ENCODE peak calls at places on chromosome 19, in seven cellular contexts. Q, R, X, D, F, E and J are unnamed samples.

GRCh38 chr19:48636859-48637448 is at the start of gene DBP:
- DNase-seq in E (no peak), Q (peak; percentile 47), X (no peak), D (no peak), R (peak; percentile 50), F (peak; percentile 45), J (no peak)

GRCh38 chr19:47461876-47462275 is 9.8 kb downstream of the SLC8A2 start:
- DNase-seq in R (no peak), Q (no peak), F (no peak), X (no peak), D (no peak), E (no peak), J (no peak)

GRCh38 chr19:55477905-55478304 is 1.5 kb downstream of the ZNF628 start:
- DNase-seq in F (no peak), X (no peak), Q (no peak), R (no peak), E (no peak), D (no peak), J (no peak)

GRCh38 chr19:2814426-2814825 is 5.2 kb upstream of the ZNF554 start:
- DNase-seq in D (no peak), E (no peak), X (no peak), Q (no peak), R (no peak), F (no peak), J (no peak)

GRCh38 chr19:644789-645188 is 5.1 kb downstream of the FGF22 start:
- DNase-seq in E (no peak), D (no peak), R (no peak), F (no peak), X (no peak), Q (no peak), J (no peak)

GRCh38 chr19:38850976-38851621 is 1.3 kb upstream of the HNRNPL start:
- DNase-seq in Q (peak; percentile 39), E (no peak), R (peak; percentile 50), F (no peak), D (peak; percentile 56), X (no peak), J (peak; percentile 57)

GRCh38 chr19:1408300-1409203 is 1.2 kb downstream of the DAZAP1 start:
- DNase-seq in Q (peak; percentile 64), X (no peak), E (no peak), D (peak; percentile 50), R (no peak), F (peak; percentile 51), J (peak; percentile 62)

GRCh38 chr19:18562086-18562485 is 4.4 kb downstream of the KXD1 start:
- DNase-seq in E (no peak), F (no peak), X (peak; percentile 35), D (no peak), R (peak; percentile 79), Q (no peak), J (no peak)

GRCh38 chr19:57192064-57192395 is 730 bp downstream of the ZNF264 start:
- DNase-seq in R (no peak), D (no peak), X (no peak), Q (no peak), E (peak; percentile 19), F (no peak), J (no peak)

GRCh38 chr19:47509170-47509847 is 5.6 kb downstream of the NAPA start:
- DNase-seq in X (no peak), F (no peak), D (no peak), R (peak; percentile 24), E (no peak), Q (no peak), J (no peak)

GRCh38 chr19:5680083-5680436 is 256 bp downstream of the MICOS13 start:
- DNase-seq in D (no peak), X (no peak), R (peak; percentile 70), Q (no peak), E (no peak), F (no peak), J (no peak)

GRCh38 chr19:5395996-5396939 is 55.7 kb upstream of the PTPRS start:
- DNase-seq in X (no peak), E (no peak), F (no peak), D (no peak), Q (no peak), R (no peak), J (no peak)

GRCh38 chr19:11576186-11576585 is 1.3 kb downstream of the ACP5 start:
- DNase-seq in R (no peak), F (no peak), Q (no peak), X (no peak), E (no peak), D (no peak), J (no peak)

GRCh38 chr19:47643281-47643680 is 34.3 kb downstream of the BICRA start:
- DNase-seq in R (no peak), D (no peak), F (no peak), Q (no peak), E (no peak), X (no peak), J (no peak)

GRCh38 chr19:428144-428543 is 19.2 kb upstream of the C2CD4C start:
- DNase-seq in E (no peak), R (no peak), X (no peak), D (no peak), F (no peak), Q (no peak), J (no peak)

GRCh38 chr19:18932216-18932841 is 8.7 kb downstream of the HOMER3 start:
- DNase-seq in R (peak; percentile 77), E (peak; percentile 43), D (peak; percentile 92), F (peak; percentile 82), X (no peak), Q (peak; percentile 86), J (peak; percentile 81)

GRCh38 chr19:13078897-13079541 is 23.6 kb downstream of the LYL1 start:
- DNase-seq in F (peak; percentile 77), R (peak; percentile 80), D (peak; percentile 72), E (no peak), Q (no peak), X (no peak), J (no peak)

GRCh38 chr19:33456076-33456844 is 65.3 kb downstream of the PEPD start:
- DNase-seq in F (no peak), D (no peak), X (no peak), E (no peak), R (no peak), Q (no peak), J (no peak)

GRCh38 chr19:33459220-33459619 is 62.4 kb downstream of the PEPD start:
- DNase-seq in R (no peak), Q (no peak), E (no peak), X (no peak), D (no peak), F (no peak), J (no peak)

GRCh38 chr19:33458807-33459206 is 62.8 kb downstream of the PEPD start:
- DNase-seq in R (no peak), D (no peak), E (no peak), X (no peak), F (no peak), Q (no peak), J (no peak)

GRCh38 chr19:33458171-33458633 is 63.4 kb downstream of the PEPD start:
- DNase-seq in X (no peak), D (no peak), F (no peak), E (no peak), R (no peak), Q (no peak), J (no peak)

DNA sequence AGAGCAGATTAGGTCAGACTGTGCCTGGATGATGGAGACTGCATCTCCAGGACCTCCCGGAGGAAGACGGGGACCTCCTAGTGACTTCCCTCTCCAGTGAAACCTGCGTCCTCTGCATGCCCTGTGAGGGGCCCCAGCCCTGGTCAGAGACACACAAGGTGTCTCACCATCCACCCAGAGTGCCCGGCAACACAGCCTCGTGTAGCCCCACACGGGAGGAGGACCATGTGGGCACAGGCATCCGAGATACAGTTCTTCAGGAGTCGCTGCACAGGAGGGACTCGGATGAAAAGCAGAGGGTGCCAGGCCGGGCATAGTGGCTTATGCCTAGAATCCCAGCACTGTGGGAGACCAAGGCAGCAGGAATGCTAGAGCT is 64.8 kb downstream of the PEPD start:
- DNase-seq in R (no peak), E (no peak), X (no peak), D (no peak), Q (no peak), F (no peak), J (no peak)
- H3K4me1 ChIP-seq in R (no peaks in the 10 kb centered on the region), E (no peaks in the 10 kb centered on the region), X (no peaks in the 10 kb centered on the region), D (no peaks in the 10 kb centered on the region), Q (no peaks in the 10 kb centered on the region), F (no peaks in the 10 kb centered on the region), J (no peaks in the 10 kb centered on the region)

GRCh38 chr19:44072543-44073401 is 813 bp downstream of the ZNF284 start:
- DNase-seq in X (no peak), F (no peak), E (peak; percentile 56), R (no peak), Q (no peak), D (peak; percentile 24), J (no peak)
- TF ChIP-seq CTCF in X (no peak), F (no peak), E (peak; percentile 39), R (no peak), Q (no peak), D (no peak), J (no peak)

DNA sequence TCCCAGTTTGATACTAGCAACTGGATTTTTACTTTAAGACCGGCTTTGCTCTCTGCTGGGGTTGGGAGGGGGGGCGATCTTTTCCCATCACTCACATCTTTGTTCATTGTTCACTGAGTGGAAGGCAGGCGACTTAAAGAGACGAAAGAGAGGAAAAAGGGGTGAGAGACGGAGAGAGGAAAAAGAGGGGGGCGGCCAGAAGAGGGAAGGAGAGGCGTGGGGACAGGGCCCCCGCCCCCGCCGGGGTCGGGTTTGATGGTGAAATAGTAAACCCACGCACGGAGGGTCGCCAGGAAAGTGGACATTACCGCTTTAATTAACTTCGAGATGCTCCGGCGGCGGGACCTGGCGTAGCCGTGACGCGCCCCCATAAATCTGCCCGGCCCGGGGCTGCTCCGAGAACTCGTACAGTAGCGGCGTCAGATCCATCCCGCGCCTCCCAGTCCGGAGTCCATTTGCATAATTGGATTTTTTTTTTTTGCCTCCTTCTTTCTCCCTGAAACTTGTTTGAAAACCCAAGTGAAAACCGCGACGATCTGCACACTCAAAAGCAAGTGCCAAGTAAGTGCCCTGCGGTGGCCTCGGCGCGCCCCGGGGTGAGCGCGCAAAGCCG is 144.0 kb upstream of the ZNF536 start:
- DNase-seq in F (no peak), D (no peak), E (no peak), X (no peak), R (no peak), Q (no peak), J (no peak)
- H3K27me3 ChIP-seq in F (peaks cover 8% of the 10 kb centered on the region), D (peaks cover 63% of the 10 kb centered on the region), E (peaks cover 77% of the 10 kb centered on the region), X (peaks cover 20% of the 10 kb centered on the region), R (peaks cover 39% of the 10 kb centered on the region), Q (peaks cover 24% of the 10 kb centered on the region), J (peaks cover 11% of the 10 kb centered on the region)

GRCh38 chr19:54040003-54040402 is 23.7 kb downstream of the VSTM1 start:
- DNase-seq in Q (no peak), X (no peak), D (no peak), F (no peak), R (no peak), E (no peak), J (no peak)
- H3K4me1 ChIP-seq in Q (no peaks in the 10 kb centered on the region), X (no peaks in the 10 kb centered on the region), D (no peaks in the 10 kb centered on the region), F (no peaks in the 10 kb centered on the region), R (no peaks in the 10 kb centered on the region), E (no peaks in the 10 kb centered on the region), J (no peaks in the 10 kb centered on the region)

GRCh38 chr19:42199440-42200115 is 17.9 kb downstream of the DEDD2 start:
- DNase-seq in F (peak; percentile 34), R (peak; percentile 67), D (no peak), Q (peak; percentile 56), E (peak; percentile 87), X (no peak), J (peak; percentile 70)
- TF ChIP-seq CTCF in F (no peak), R (no peak), D (no peak), Q (peak; percentile 29), E (peak; percentile 70), X (no peak), J (no peak)